ENCODE peak calls at places on chromosomes 5 and 9, in four cellular contexts. L is kidney, A is AG10803, E is NB4. I is an unnamed sample.

GRCh38 chr5:119250946-119251901 is 104.6 kb upstream of the TNFAIP8 start:
- DNase-seq in L (no peak), A (peak; percentile 57), E (no peak), I (no peak)

GRCh38 chr9:81317939-81318338 is 371.4 kb downstream of the TLE1 start:
- DNase-seq in L (no peak), A (no peak), E (no peak), I (no peak)

GRCh38 chr9:12554636-12555035 is 138.5 kb upstream of the TYRP1 start:
- DNase-seq in L (no peak), A (peak; percentile 2), E (peak; percentile 57), I (no peak)

GRCh38 chr5:119315516-119315949 is 40.3 kb upstream of the TNFAIP8 start:
- DNase-seq in L (no peak), A (peak; percentile 32), E (peak; percentile 83), I (peak; percentile 84)

GRCh38 chr9:33880562-33881089 is 63.7 kb downstream of the UBE2R2 start:
- DNase-seq in L (no peak), A (no peak), E (peak; percentile 28), I (no peak)

GRCh38 chr9:76652894-76653293 is 111.3 kb upstream of the PCA3 start:
- DNase-seq in L (no peak), A (peak; percentile 17), E (peak; percentile 83), I (no peak)

GRCh38 chr5:54646285-54647101 is 128.9 kb downstream of the SNX18 start:
- DNase-seq in L (peak; percentile 93), A (peak; percentile 85), E (peak; percentile 95), I (peak; percentile 91)

GRCh38 chr9:13778486-13779110 is 499.1 kb upstream of the MPDZ start:
- DNase-seq in L (no peak), A (no peak), E (no peak), I (no peak)

GRCh38 chr5:958701-959571 is 49.7 kb upstream of the NKD2 start:
- DNase-seq in L (peak; percentile 86), A (peak; percentile 88), E (no peak), I (no peak)

GRCh38 chr5:81533629-81534480 is 139.9 kb upstream of the ACOT12 start:
- DNase-seq in L (no peak), A (no peak), E (peak; percentile 4), I (no peak)

GRCh38 chr9:76161546-76161945 is 232.7 kb downstream of the RFK start:
- DNase-seq in L (no peak), A (peak; percentile 91), E (no peak), I (no peak)

GRCh38 chr5:35247645-35248034 is 17.4 kb upstream of the PRLR start:
- DNase-seq in L (no peak), A (no peak), E (no peak), I (no peak)

GRCh38 chr9:107487521-107488399 is 1.8 kb downstream of the KLF4 start:
- DNase-seq in L (peak; percentile 87), A (peak; percentile 61), E (no peak), I (peak; percentile 35)

GRCh38 chr9:99109522-99109921 is 4.6 kb downstream of the TGFBR1 start:
- DNase-seq in L (no peak), A (peak; percentile 96), E (peak; percentile 93), I (no peak)

GRCh38 chr5:77175235-77175634 is 35.2 kb upstream of the PDE8B start:
- DNase-seq in L (no peak), A (no peak), E (no peak), I (no peak)

GRCh38 chr9:132183134-132183533 is 21.3 kb downstream of the NTNG2 start:
- DNase-seq in L (no peak), A (no peak), E (no peak), I (no peak)

GRCh38 chr9:109640232-109641078 is 139.5 kb upstream of the PALM2AKAP2 start:
- DNase-seq in L (peak; percentile 86), A (peak; percentile 16), E (no peak), I (peak; percentile 1)

GRCh38 chr9:14962193-14962899 is 52.1 kb upstream of the FREM1 start:
- DNase-seq in L (no peak), A (no peak), E (no peak), I (no peak)

GRCh38 chr5:141412853-141413539 is at the start of gene PCDHGA10:
- DNase-seq in L (no peak), A (peak; percentile 78), E (peak; percentile 82), I (peak; percentile 75)

GRCh38 chr5:75620184-75620959 is 9.1 kb downstream of the ANKDD1B start:
- DNase-seq in L (no peak), A (no peak), E (no peak), I (no peak)

GRCh38 chr5:125134216-125135081 is 388.0 kb upstream of the ZNF608 start:
- DNase-seq in L (no peak), A (peak; percentile 82), E (no peak), I (no peak)

GRCh38 chr9:15696979-15697378 is 144.1 kb downstream of the CCDC171 start:
- DNase-seq in L (no peak), A (peak; percentile 5), E (no peak), I (no peak)

GRCh38 chr5:4036861-4037260 is 441.2 kb downstream of the IRX1 start:
- DNase-seq in L (no peak), A (no peak), E (no peak), I (no peak)

GRCh38 chr9:117044241-117044640 is 357.1 kb downstream of the TRIM32 start:
- DNase-seq in L (no peak), A (no peak), E (no peak), I (no peak)

GRCh38 chr5:90792725-90793124 is 234.1 kb downstream of the ADGRV1 start:
- DNase-seq in L (no peak), A (no peak), E (no peak), I (no peak)

GRCh38 chr5:150801117-150801927 is 22.8 kb downstream of the SMIM3 start:
- DNase-seq in L (no peak), A (peak; percentile 72), E (peak; percentile 66), I (no peak)

GRCh38 chr9:35604578-35605335 is at the start of gene TESK1:
- DNase-seq in L (peak; percentile 94), A (peak; percentile 47), E (peak; percentile 87), I (peak; percentile 89)

GRCh38 chr9:107612136-107612535 is 122.6 kb upstream of the KLF4 start:
- DNase-seq in L (no peak), A (peak; percentile 51), E (peak; percentile 96), I (no peak)

GRCh38 chr9:2354216-2354615 is 267.4 kb upstream of the VLDLR start:
- DNase-seq in L (no peak), A (no peak), E (no peak), I (no peak)

GRCh38 chr9:2356391-2356790 is 265.2 kb upstream of the VLDLR start:
- DNase-seq in L (no peak), A (peak; percentile 10), E (no peak), I (no peak)

GRCh38 chr9:2351324-2351723 is 270.3 kb upstream of the VLDLR start:
- DNase-seq in L (no peak), A (no peak), E (no peak), I (no peak)

GRCh38 chr9:2355594-2355993 is 266.0 kb upstream of the VLDLR start:
- DNase-seq in L (no peak), A (no peak), E (no peak), I (no peak)

GRCh38 chr9:2354856-2355255 is 266.7 kb upstream of the VLDLR start:
- DNase-seq in L (no peak), A (no peak), E (no peak), I (no peak)
- TF ChIP-seq CTCF in L (no peak), A (no peak), E (no peak), I (no peak)

DNA sequence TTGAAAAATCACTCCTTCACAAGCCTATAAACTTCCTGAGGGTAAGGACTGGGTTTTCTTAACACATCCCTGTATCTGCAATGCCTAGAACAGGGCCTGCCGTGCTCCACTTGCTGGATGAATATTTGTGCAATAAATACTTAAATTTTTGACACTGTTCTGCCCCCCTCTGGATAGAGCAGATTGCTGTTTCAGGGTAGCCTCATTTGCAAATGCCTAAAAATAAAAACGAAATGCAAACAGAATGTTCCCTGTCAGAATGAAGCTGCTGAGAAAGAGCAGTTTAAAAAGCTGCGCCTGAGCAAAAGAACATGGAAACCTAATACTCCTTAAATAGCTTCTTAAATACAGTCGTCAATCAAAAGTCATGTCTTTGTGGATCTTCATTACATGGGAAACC is 385.3 kb downstream of the PRELID2 start:
- DNase-seq in L (no peak), A (no peak), E (no peak), I (no peak)
- TF ChIP-seq CTCF in L (no peak), A (peak; percentile 10), E (no peak), I (no peak)

GRCh38 chr9:71910602-71911060 is 362 bp downstream of the ABHD17B start:
- DNase-seq in L (peak; percentile 86), A (no peak), E (no peak), I (no peak)
- TF ChIP-seq CTCF in L (no peak), A (no peak), E (no peak), I (no peak)

GRCh38 chr9:135422340-135422944 is 57.1 kb upstream of the PPP1R26 start:
- DNase-seq in L (no peak), A (no peak), E (no peak), I (no peak)
- TF ChIP-seq CTCF in L (no peak), A (no peak), E (no peak), I (no peak)

I was measured in activated CD8-positive, alpha-beta T cell treated with anti-CD3 and anti-CD28 coated beads for 36 hours.